ENCODE peak calls at places on chromosomes 2 and 18, in ten cellular contexts. J is activated CD4-positive, alpha-beta T cell treated with anti-CD3 and anti-CD28 coated beads for 4 hours; B is RPMI8226; V is T follicular helper cell; P is amniotic stem cell; M is natural killer cell; S is lung microvascular endothelial cell; D is stimulated activated CD4-positive, alpha-beta T cell treated with anti-CD3 and anti-CD28 coated beads, TNF-alpha, amount 100 ng/mL, for 1 hour; O is CD8-positive, alpha-beta memory T cell; K is left colon. X is an unnamed sample.

GRCh38 chr2:119517433-119517832 is 6.8 kb downstream of the SCTR start:
- DNase-seq in D (peak), B (peak), M (peak), V (peak), O (no peak), K (peak), J (peak), S (peak), P (no peak), X (no peak)

GRCh38 chr18:55764382-55764781 is 176.4 kb upstream of the TCF4 start:
- DNase-seq in O (no peak), K (no peak), M (no peak), V (no peak), B (no peak), D (no peak), J (no peak), P (no peak), S (no peak), X (no peak)

GRCh38 chr18:79938196-79938595 is 13.3 kb downstream of the SLC66A2 start:
- DNase-seq in S (no peak), B (no peak), J (no peak), V (no peak), P (no peak), D (no peak), O (no peak), K (peak), M (no peak), X (no peak)

GRCh38 chr2:99980200-99980599 is 162.2 kb downstream of the AFF3 start:
- DNase-seq in K (no peak), V (no peak), J (no peak), B (no peak), M (no peak), O (no peak), P (no peak), D (no peak), S (no peak), X (no peak)

GRCh38 chr2:226652983-226653765 is 146.4 kb downstream of the IRS1 start:
- DNase-seq in O (no peak), S (no peak), M (no peak), J (no peak), K (no peak), D (no peak), P (no peak), V (no peak), B (no peak), X (no peak)

GRCh38 chr2:170743530-170744239 is 26.5 kb upstream of the ERICH2 start:
- DNase-seq in V (no peak), S (no peak), J (no peak), O (no peak), B (no peak), K (no peak), P (no peak), D (no peak), M (no peak), X (no peak)

GRCh38 chr2:36859366-36859792 is 107.0 kb downstream of the STRN start:
- DNase-seq in S (no peak), P (no peak), M (no peak), K (no peak), V (no peak), O (no peak), D (no peak), B (no peak), J (no peak), X (no peak)

GRCh38 chr2:239289545-239289944 is 111.3 kb downstream of the HDAC4 start:
- DNase-seq in S (no peak), D (no peak), V (no peak), O (no peak), K (peak), J (no peak), M (no peak), B (no peak), P (no peak), X (peak)

GRCh38 chr2:149763358-149763757 is 175.8 kb upstream of the MMADHC start:
- DNase-seq in O (no peak), M (no peak), J (no peak), V (no peak), K (no peak), P (no peak), S (no peak), B (no peak), D (no peak), X (no peak)

GRCh38 chr2:71456617-71457016 is 3.3 kb downstream of the DYSF start:
- DNase-seq in S (no peak), D (no peak), K (no peak), J (no peak), M (no peak), V (no peak), B (no peak), P (no peak), O (no peak), X (no peak)

GRCh38 chr2:238820909-238821308 is 27.0 kb upstream of the TWIST2 start:
- DNase-seq in J (no peak), V (no peak), S (no peak), B (no peak), O (no peak), P (no peak), D (no peak), M (no peak), K (no peak), X (no peak)

GRCh38 chr2:115443550-115444185 is 1001.2 kb downstream of the DPP10 start:
- DNase-seq in M (no peak), P (no peak), B (no peak), V (no peak), K (no peak), D (no peak), S (no peak), J (no peak), O (no peak), X (no peak)

GRCh38 chr2:120424274-120424796 is 78.4 kb downstream of the INHBB start:
- DNase-seq in S (no peak), K (no peak), O (no peak), P (no peak), D (no peak), B (no peak), J (no peak), M (no peak), V (no peak), X (no peak)

GRCh38 chr2:201882353-201883095 is 76.2 kb downstream of the CDK15 start:
- DNase-seq in M (no peak), O (no peak), D (no peak), V (no peak), B (peak), P (no peak), J (no peak), S (no peak), K (no peak), X (no peak)

GRCh38 chr2:66729391-66729790 is 294.5 kb downstream of the MEIS1 start:
- DNase-seq in M (no peak), B (no peak), K (no peak), V (no peak), D (no peak), J (no peak), P (no peak), S (no peak), O (no peak), X (no peak)

GRCh38 chr2:97654324-97654723 is 8.5 kb downstream of the COX5B start:
- DNase-seq in J (no peak), M (no peak), O (no peak), D (no peak), P (no peak), S (no peak), V (no peak), B (no peak), K (no peak), X (no peak)

GRCh38 chr2:67559156-67559555 is 162.0 kb downstream of the ETAA1 start:
- DNase-seq in V (no peak), B (no peak), P (no peak), D (no peak), O (no peak), M (no peak), K (no peak), J (no peak), S (no peak), X (no peak)

GRCh38 chr2:112700004-112700667 is 20.7 kb upstream of the NT5DC4 start:
- DNase-seq in K (no peak), P (no peak), S (no peak), V (no peak), B (no peak), M (no peak), O (no peak), D (no peak), J (no peak), X (no peak)

GRCh38 chr2:201966691-201967388 is 66.8 kb upstream of the FZD7 start:
- DNase-seq in K (no peak), D (no peak), P (no peak), B (no peak), M (no peak), O (no peak), J (no peak), S (no peak), V (no peak), X (no peak)

GRCh38 chr2:216113572-216113971 is 4.4 kb downstream of the XRCC5 start:
- DNase-seq in J (no peak), M (no peak), P (no peak), S (no peak), K (no peak), B (peak), O (no peak), V (no peak), D (no peak), X (no peak)

GRCh38 chr2:55165567-55165966 is 66.5 kb downstream of the CLHC1 start:
- DNase-seq in B (no peak), V (no peak), J (no peak), K (no peak), O (no peak), P (peak), M (no peak), D (no peak), S (no peak), X (no peak)

GRCh38 chr2:181937473-181937872 is 45.9 kb downstream of the ITPRID2 start:
- DNase-seq in V (no peak), K (no peak), J (no peak), S (no peak), B (no peak), M (no peak), D (no peak), P (no peak), O (no peak), X (no peak)

GRCh38 chr18:76977681-76978234 is 154.8 kb downstream of the MBP start:
- DNase-seq in V (no peak), M (no peak), P (no peak), B (no peak), J (no peak), S (no peak), K (no peak), O (no peak), D (no peak), X (no peak)

X was measured in T-cell.